ENCODE peak calls at places on chromosomes 5 and 9, in ten cellular contexts. Z is NCI-H345; D is nephron progenitor cell; K is activated T-cell treated with anti-CD3 and anti-CD28 coated beads, Interleukin-2, amount 50 U/mL, for 1 hour; P is right lobe of liver; A is smooth muscle cell of the brain vasculature; G is anterior cingulate cortex; O is foreskin fibroblast; T is H4; L is T-helper 9 cell. F is an unnamed sample.
A peak's percentile ranks its signal among the peaks of the same experiment; 100 is the strongest.

GRCh38 chr9:129200255-129200654 is 22.2 kb upstream of the IER5L start:
- DNase-seq in Z (no peak), D (no peak), K (no peak), P (no peak), A (no peak), G (no peak), O (no peak), T (no peak), L (no peak), F (no peak)

GRCh38 chr9:95008151-95008771 is 281.8 kb downstream of the AOPEP start:
- DNase-seq in Z (no peak), D (peak; percentile 40), K (no peak), P (no peak), A (peak; percentile 67), G (no peak), O (no peak), T (no peak), L (no peak), F (no peak)

GRCh38 chr9:109794361-109795012 is 14.5 kb downstream of the PALM2AKAP2 start:
- DNase-seq in Z (no peak), D (no peak), K (no peak), P (peak; percentile 79), A (no peak), G (no peak), O (no peak), T (no peak), L (no peak), F (no peak)

GRCh38 chr5:22889714-22890113 is 36.6 kb upstream of the CDH12 start:
- DNase-seq in Z (peak; percentile 14), D (no peak), K (no peak), P (no peak), A (no peak), G (no peak), O (no peak), T (no peak), L (no peak), F (no peak)

GRCh38 chr5:65730910-65731309 is 8.9 kb downstream of the NLN start:
- DNase-seq in Z (no peak), D (no peak), K (no peak), P (no peak), A (no peak), G (no peak), O (no peak), T (no peak), L (no peak), F (no peak)

GRCh38 chr5:180390441-180391190 is 37.5 kb upstream of the GFPT2 start:
- DNase-seq in Z (no peak), D (no peak), K (no peak), P (no peak), A (no peak), G (no peak), O (no peak), T (no peak), L (no peak), F (no peak)

GRCh38 chr9:38713426-38713825 is 6.5 kb downstream of the FAM240B start:
- DNase-seq in Z (no peak), D (no peak), K (no peak), P (no peak), A (no peak), G (no peak), O (peak; percentile 59), T (peak; percentile 77), L (no peak), F (no peak)

GRCh38 chr5:50328193-50328729 is 112.8 kb downstream of the EMB start:
- DNase-seq in Z (no peak), D (no peak), K (no peak), P (no peak), A (no peak), G (no peak), O (no peak), T (no peak), L (no peak), F (no peak)

GRCh38 chr9:33132249-33132772 is 34.8 kb downstream of the B4GALT1 start:
- DNase-seq in Z (no peak), D (no peak), K (no peak), P (peak; percentile 35), A (no peak), G (peak; percentile 20), O (peak; percentile 85), T (no peak), L (no peak), F (no peak)

GRCh38 chr9:106621299-106621920 is 241.6 kb upstream of the ZNF462 start:
- DNase-seq in Z (peak; percentile 44), D (no peak), K (no peak), P (no peak), A (no peak), G (no peak), O (no peak), T (no peak), L (no peak), F (no peak)

GRCh38 chr5:78787763-78788162 is 139.2 kb upstream of the LHFPL2 start:
- DNase-seq in Z (no peak), D (no peak), K (no peak), P (no peak), A (no peak), G (no peak), O (no peak), T (no peak), L (no peak), F (no peak)

GRCh38 chr5:160310140-160310909 is 2.0 kb downstream of the CCNJL start:
- DNase-seq in Z (no peak), D (no peak), K (no peak), P (no peak), A (no peak), G (no peak), O (no peak), T (no peak), L (no peak), F (no peak)

GRCh38 chr5:91025956-91026355 is 357.2 kb downstream of the ARRDC3 start:
- DNase-seq in Z (no peak), D (no peak), K (no peak), P (no peak), A (no peak), G (no peak), O (no peak), T (no peak), L (no peak), F (no peak)

GRCh38 chr9:37575921-37576721 is at the start of gene FBXO10:
- DNase-seq in Z (peak; percentile 77), D (peak; percentile 86), K (peak; percentile 52), P (peak; percentile 76), A (no peak), G (peak; percentile 78), O (peak; percentile 71), T (peak; percentile 46), L (peak; percentile 26), F (peak; percentile 92)

GRCh38 chr5:60698316-60698715 is 1.6 kb downstream of the DEPDC1B start:
- DNase-seq in Z (no peak), D (no peak), K (no peak), P (no peak), A (no peak), G (no peak), O (no peak), T (no peak), L (no peak), F (no peak)

GRCh38 chr5:129112295-129112694 is 17.7 kb downstream of the ISOC1 start:
- DNase-seq in Z (no peak), D (no peak), K (no peak), P (no peak), A (no peak), G (no peak), O (peak; percentile 23), T (no peak), L (no peak), F (no peak)

GRCh38 chr9:107481035-107481434 is 8.5 kb downstream of the KLF4 start:
- DNase-seq in Z (no peak), D (no peak), K (no peak), P (no peak), A (no peak), G (no peak), O (no peak), T (peak; percentile 38), L (no peak), F (no peak)

GRCh38 chr5:132253008-132253441 is 4.5 kb upstream of the PDLIM4 start:
- DNase-seq in Z (peak; percentile 64), D (no peak), K (no peak), P (no peak), A (no peak), G (no peak), O (no peak), T (no peak), L (no peak), F (no peak)

GRCh38 chr5:96483878-96484277 is 50.8 kb upstream of the PCSK1 start:
- DNase-seq in Z (no peak), D (peak; percentile 48), K (no peak), P (no peak), A (peak; percentile 1), G (no peak), O (no peak), T (peak; percentile 45), L (no peak), F (no peak)

GRCh38 chr9:127165096-127165495 is 42.7 kb upstream of the ANGPTL2 start:
- DNase-seq in Z (no peak), D (no peak), K (no peak), P (no peak), A (no peak), G (no peak), O (no peak), T (no peak), L (no peak), F (no peak)

GRCh38 chr9:109192732-109193361 is 25.8 kb upstream of the FRRS1L start:
- DNase-seq in Z (peak; percentile 22), D (peak; percentile 50), K (no peak), P (peak; percentile 74), A (no peak), G (no peak), O (no peak), T (no peak), L (no peak), F (peak; percentile 55)

GRCh38 chr9:82606761-82607382 is 456.1 kb downstream of the RASEF start:
- DNase-seq in Z (peak; percentile 49), D (peak; percentile 54), K (no peak), P (peak; percentile 64), A (peak; percentile 65), G (no peak), O (peak; percentile 45), T (peak; percentile 61), L (no peak), F (peak; percentile 35)

GRCh38 chr9:108776920-108777650 is 78.7 kb downstream of the ACTL7B start:
- DNase-seq in Z (peak; percentile 37), D (no peak), K (no peak), P (no peak), A (no peak), G (no peak), O (no peak), T (peak; percentile 62), L (no peak), F (no peak)

GRCh38 chr9:10260501-10260900 is 352.3 kb downstream of the PTPRD start:
- DNase-seq in Z (no peak), D (no peak), K (no peak), P (no peak), A (no peak), G (no peak), O (no peak), T (no peak), L (no peak), F (no peak)

GRCh38 chr5:125342938-125343401 is 596.5 kb upstream of the ZNF608 start:
- DNase-seq in Z (no peak), D (no peak), K (no peak), P (no peak), A (no peak), G (no peak), O (no peak), T (no peak), L (no peak), F (no peak)

GRCh38 chr5:133203317-133204305 is 151.8 kb downstream of the HSPA4 start:
- DNase-seq in Z (no peak), D (no peak), K (no peak), P (no peak), A (no peak), G (no peak), O (no peak), T (no peak), L (no peak), F (no peak)

GRCh38 chr5:38167562-38167996 is 90.8 kb upstream of the EGFLAM start:
- DNase-seq in Z (no peak), D (no peak), K (no peak), P (no peak), A (no peak), G (no peak), O (no peak), T (no peak), L (no peak), F (peak; percentile 16)

GRCh38 chr9:113973963-113974413 is 97.9 kb downstream of the ZNF618 start:
- DNase-seq in Z (no peak), D (no peak), K (no peak), P (no peak), A (no peak), G (no peak), O (no peak), T (no peak), L (no peak), F (no peak)

F was measured in glutamatergic neuron.